ENCODE peak calls at places on chromosomes 3 and 15, in five cellular contexts. T is A549, P is T follicular helper cell, G is AG10803, F is A172. Q is an unnamed sample.

GRCh38 chr3:67947808-67948508 is 293.5 kb upstream of the SUCLG2 start:
- DNase-seq in T (peak; percentile 14), P (peak; percentile 58), G (no peak), F (peak; percentile 35), Q (peak; percentile 28)

GRCh38 chr3:100737334-100737733 is 28.0 kb downstream of the TFG start:
- DNase-seq in T (peak; percentile 9), P (no peak), G (peak; percentile 37), F (peak; percentile 32), Q (no peak)

GRCh38 chr3:165196577-165197561 is 685 bp upstream of the SLITRK3 start:
- DNase-seq in T (no peak), P (no peak), G (no peak), F (peak; percentile 18), Q (no peak)

GRCh38 chr3:150372320-150373118 is 35.6 kb upstream of the TSC22D2 start:
- DNase-seq in T (peak; percentile 81), P (no peak), G (peak; percentile 34), F (peak; percentile 69), Q (no peak)

GRCh38 chr15:58334803-58335202 is 97.0 kb upstream of the LIPC start:
- DNase-seq in T (no peak), P (no peak), G (no peak), F (no peak), Q (no peak)

GRCh38 chr3:69767571-69767970 is 28.3 kb downstream of the MITF start:
- DNase-seq in T (no peak), P (no peak), G (no peak), F (no peak), Q (no peak)

GRCh38 chr3:39990532-39990931 is 181.1 kb downstream of the MYRIP start:
- DNase-seq in T (peak; percentile 54), P (no peak), G (peak; percentile 36), F (peak; percentile 14), Q (no peak)

GRCh38 chr15:81747026-81747425 is 298.8 kb downstream of the MEX3B start:
- DNase-seq in T (no peak), P (no peak), G (no peak), F (no peak), Q (no peak)

Q was measured in stimulated activated CD8-positive, alpha-beta memory T cell treated with anti-CD3 and anti-CD28 coated beads, Interleukin-15, amount 100 ng/mL, for 1 hour.